ENCODE peak calls at places on chromosomes 5 and 9, in seven cellular contexts. V is CD4-positive, CD25-positive, alpha-beta regulatory T cell; P is breast epithelium; C is left ventricle myocardium inferior; F is CD8-positive, alpha-beta T cell; Z is body of pancreas; I is stomach. X is an unnamed sample.

GRCh38 chr5:58261605-58262004 is 198.3 kb downstream of the PLK2 start:
- DNase-seq in Z (no peak), C (no peak), V (no peak), P (no peak), I (no peak), F (no peak), X (no peak)

GRCh38 chr5:177470759-177471536 is 2.5 kb downstream of the DBN1 start:
- DNase-seq in Z (no peak), I (no peak), V (no peak), C (no peak), P (no peak), F (no peak), X (no peak)

GRCh38 chr9:38061326-38061947 is 7.6 kb downstream of the SHB start:
- DNase-seq in Z (no peak), C (no peak), V (no peak), I (no peak), P (no peak), F (no peak), X (no peak)

GRCh38 chr9:79371948-79372555 is 199.7 kb upstream of the TLE4 start:
- DNase-seq in Z (no peak), P (no peak), I (no peak), F (no peak), V (no peak), C (no peak), X (no peak)

GRCh38 chr5:139700711-139701693 is 52.9 kb downstream of the CXXC5 start:
- DNase-seq in F (no peak), Z (peak; percentile 66), V (no peak), C (no peak), P (no peak), I (no peak), X (peak; percentile 81)

GRCh38 chr5:113663879-113664278 is 150.4 kb downstream of the YTHDC2 start:
- DNase-seq in F (no peak), P (no peak), Z (peak; percentile 28), I (peak; percentile 51), C (peak; percentile 25), V (no peak), X (peak; percentile 19)

GRCh38 chr5:88033191-88033590 is 235.5 kb downstream of the TMEM161B start:
- DNase-seq in C (no peak), F (no peak), V (no peak), P (no peak), Z (no peak), I (no peak), X (no peak)

GRCh38 chr5:55694152-55694830 is 17.8 kb downstream of the SLC38A9 start:
- DNase-seq in C (no peak), F (no peak), Z (no peak), V (peak; percentile 4), P (no peak), I (no peak), X (peak; percentile 46)

GRCh38 chr5:132313378-132313777 is 19.2 kb downstream of the SLC22A4 start:
- DNase-seq in I (no peak), Z (no peak), F (no peak), P (no peak), V (no peak), C (no peak), X (no peak)

GRCh38 chr5:154575869-154576806 is 98.1 kb upstream of the HAND1 start:
- DNase-seq in I (no peak), V (no peak), C (no peak), P (no peak), Z (no peak), F (no peak), X (peak; percentile 40)

GRCh38 chr9:73091909-73092308 is 59.8 kb upstream of the ANXA1 start:
- DNase-seq in I (no peak), Z (no peak), P (no peak), F (no peak), C (no peak), V (no peak), X (no peak)

GRCh38 chr9:38160613-38161215 is 91.7 kb upstream of the SHB start:
- DNase-seq in V (peak; percentile 31), C (peak; percentile 36), P (no peak), I (peak; percentile 77), F (peak; percentile 45), Z (peak; percentile 72), X (peak; percentile 85)

GRCh38 chr5:90434116-90434714 is 24.7 kb upstream of the CETN3 start:
- DNase-seq in F (peak; percentile 16), C (no peak), V (peak; percentile 23), P (no peak), I (peak; percentile 33), Z (peak; percentile 27), X (peak; percentile 19)

DNA sequence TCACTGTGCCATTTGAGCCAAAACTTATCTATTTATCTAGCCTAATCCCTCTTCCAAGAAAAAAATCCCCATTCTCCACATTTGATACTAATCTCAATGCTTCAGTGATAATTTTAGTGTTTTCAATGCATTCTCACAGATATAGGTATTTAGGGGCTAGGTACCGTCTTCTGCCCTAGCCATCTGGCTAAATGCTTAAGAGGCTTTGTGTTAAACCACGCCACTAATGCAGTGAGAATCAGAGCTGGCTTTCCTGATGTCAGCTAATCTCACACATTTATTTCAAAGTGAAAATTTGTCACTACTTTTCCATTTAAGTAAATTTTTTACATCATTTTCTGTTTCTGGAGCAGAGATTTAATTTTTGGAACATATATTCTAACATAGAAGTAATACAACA is 479.7 kb downstream of the MAN2A1 start:
- DNase-seq in F (no peak), I (no peak), P (no peak), V (no peak), Z (no peak), C (no peak), X (no peak)
- H3K4me3 ChIP-seq in F (no peak overlapping the region), I (no peak overlapping the region), P (no peak overlapping the region), V (no peak overlapping the region), Z (no peak overlapping the region), C (no peak overlapping the region), X (no peak overlapping the region)

GRCh38 chr5:7395432-7396168 is at the start of gene ADCY2:
- DNase-seq in I (no peak), P (no peak), Z (no peak), F (no peak), V (no peak), C (no peak), X (peak; percentile 80)

GRCh38 chr5:7394889-7395431 is 978 bp upstream of the ADCY2 start:
- DNase-seq in P (no peak), Z (no peak), C (no peak), I (no peak), V (no peak), F (no peak), X (peak; percentile 85)

GRCh38 chr5:7397935-7398334 is 2.0 kb downstream of the ADCY2 start:
- DNase-seq in P (no peak), Z (no peak), C (no peak), V (no peak), F (no peak), I (no peak), X (no peak)

GRCh38 chr5:7397005-7397546 is 1.1 kb downstream of the ADCY2 start:
- DNase-seq in V (no peak), Z (no peak), I (no peak), C (no peak), F (no peak), P (no peak), X (no peak)

GRCh38 chr5:7396169-7397004 is 449 bp downstream of the ADCY2 start:
- DNase-seq in F (no peak), I (no peak), V (no peak), Z (peak; percentile 22), C (no peak), P (no peak), X (no peak)
- H3K36me3 ChIP-seq in F (no peaks in the 10 kb centered on the region), I (no peaks in the 10 kb centered on the region), V (no peaks in the 10 kb centered on the region), Z (no peaks in the 10 kb centered on the region), C (no peaks in the 10 kb centered on the region), P (no peaks in the 10 kb centered on the region), X (no peaks in the 10 kb centered on the region)

GRCh38 chr9:133693116-133693515 is 45.0 kb downstream of the SARDH start:
- DNase-seq in V (no peak), C (peak; percentile 7), Z (no peak), I (no peak), P (no peak), F (no peak), X (no peak)
- H3K27me3 ChIP-seq in V (no peaks in the 10 kb centered on the region), C (peaks cover 39% of the 10 kb centered on the region), Z (no peaks in the 10 kb centered on the region), I (no peaks in the 10 kb centered on the region), P (no peaks in the 10 kb centered on the region), F (no peaks in the 10 kb centered on the region), X (no peaks in the 10 kb centered on the region)

DNA sequence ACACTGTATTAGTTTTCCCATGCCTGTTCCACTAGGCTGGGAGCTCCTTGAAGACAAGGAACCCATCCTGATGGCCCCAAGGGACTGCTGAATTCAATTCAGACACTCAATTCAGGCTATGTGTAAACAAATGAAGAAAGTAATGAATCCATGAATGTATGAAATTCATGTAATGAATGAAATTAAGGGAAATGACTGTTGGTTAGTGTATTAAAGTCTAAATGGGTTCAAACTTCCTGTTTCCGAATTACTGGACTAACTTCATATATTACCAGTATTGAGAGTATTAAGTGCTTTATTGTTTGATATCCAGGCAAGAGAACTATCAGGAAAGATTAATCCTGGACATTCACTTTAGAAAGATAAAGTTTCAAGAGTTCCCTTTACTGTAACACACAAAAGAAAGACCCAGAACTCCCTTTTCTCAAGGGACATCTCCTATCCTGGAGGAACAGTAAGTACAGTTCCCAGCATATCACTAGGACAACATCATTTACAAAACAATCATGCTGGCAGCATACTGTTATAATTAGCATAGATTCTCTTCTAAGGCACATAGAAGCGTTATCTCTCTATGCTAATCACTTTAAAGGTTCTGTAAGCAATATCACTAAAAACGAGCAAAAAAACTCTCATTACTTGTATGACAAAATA is 28.5 kb upstream of the IFNK start:
- DNase-seq in V (no peak), F (no peak), Z (no peak), I (no peak), C (no peak), P (no peak), X (no peak)
- H3K4me3 ChIP-seq in V (no peak overlapping the region), F (no peak overlapping the region), Z (no peak overlapping the region), I (no peak overlapping the region), C (no peak overlapping the region), P (no peak overlapping the region), X (no peak overlapping the region)

X was measured in H7.